ENCODE peak calls at places on chromosomes 7 and 10, in ten cellular contexts. V is dorsolateral prefrontal cortex; C is HEK293T; N is CD8-positive, alpha-beta T cell; U is lower lobe of right lung; H is NCI-H1092; A is ureter; D is astrocyte of the spinal cord; K is activated CD8-positive, alpha-beta memory T cell treated with anti-CD3 and anti-CD28 coated beads for 24 hours; P is stimulated activated CD4-positive, alpha-beta T cell treated with anti-CD3 and anti-CD28 coated beads, Interleukin-1b, Interleukin-23, amount 100 ng/mL, for 4 hours. M is an unnamed sample.

GRCh38 chr7:55080000-55080629 is 61.3 kb downstream of the EGFR start:
- DNase-seq in H (no peak), D (no peak), A (no peak), V (no peak), K (no peak), N (no peak), P (no peak), C (no peak), U (no peak), M (no peak)

GRCh38 chr10:69636626-69637550 is 6.8 kb downstream of the FAM241B start:
- DNase-seq in U (no peak), K (no peak), C (no peak), H (no peak), P (no peak), A (peak), V (peak), D (no peak), N (peak), M (peak)

GRCh38 chr7:13489386-13489785 is 500.1 kb downstream of the ETV1 start:
- DNase-seq in H (no peak), V (no peak), U (no peak), N (no peak), D (no peak), C (no peak), P (no peak), K (no peak), A (no peak), M (no peak)

GRCh38 chr7:123864012-123864411 is 19.0 kb downstream of the HYAL4 start:
- DNase-seq in H (no peak), V (no peak), P (no peak), N (no peak), C (no peak), D (no peak), U (no peak), K (no peak), A (no peak), M (peak)

GRCh38 chr7:99822731-99823718 is 4.8 kb upstream of the CYP3A43 start:
- DNase-seq in H (no peak), U (no peak), D (no peak), C (no peak), N (no peak), P (no peak), K (no peak), A (no peak), V (no peak), M (peak)

GRCh38 chr7:151893405-151893923 is 16.5 kb upstream of the PRKAG2 start:
- DNase-seq in C (no peak), U (no peak), V (no peak), A (no peak), D (no peak), N (no peak), K (no peak), P (no peak), H (no peak), M (no peak)

GRCh38 chr10:79229081-79229541 is 118.2 kb upstream of the PPIF start:
- DNase-seq in K (no peak), U (no peak), V (no peak), A (no peak), C (no peak), P (no peak), H (no peak), N (no peak), D (no peak), M (peak)

GRCh38 chr7:129739427-129739826 is 127.9 kb downstream of the NRF1 start:
- DNase-seq in P (no peak), H (no peak), U (no peak), V (no peak), K (no peak), D (peak), C (no peak), N (no peak), A (no peak), M (no peak)

GRCh38 chr7:8261711-8262695 is at the start of gene ICA1:
- DNase-seq in H (peak), D (peak), A (peak), K (peak), N (no peak), U (peak), V (peak), C (peak), P (no peak), M (peak)

GRCh38 chr10:131655101-131655849 is 245.5 kb upstream of the PPP2R2D start:
- DNase-seq in P (no peak), D (no peak), N (no peak), K (peak), C (no peak), H (no peak), V (no peak), A (no peak), U (no peak), M (no peak)

GRCh38 chr10:4120454-4120853 is 335.4 kb upstream of the KLF6 start:
- DNase-seq in K (no peak), N (no peak), V (no peak), P (no peak), A (no peak), H (no peak), C (no peak), U (no peak), D (no peak), M (no peak)

GRCh38 chr7:156692849-156693248 is 52.3 kb downstream of the RNF32 start:
- DNase-seq in V (no peak), H (no peak), K (no peak), D (no peak), P (no peak), C (no peak), N (no peak), U (no peak), A (no peak), M (no peak)

GRCh38 chr7:95320663-95321062 is 3.7 kb downstream of the PON1 start:
- DNase-seq in K (no peak), D (no peak), N (no peak), A (no peak), V (no peak), C (no peak), P (no peak), U (no peak), H (no peak), M (peak)

GRCh38 chr10:74365109-74365508 is 214.1 kb downstream of the ADK start:
- DNase-seq in K (no peak), V (no peak), N (no peak), H (no peak), U (no peak), P (no peak), C (no peak), D (no peak), A (no peak), M (no peak)

GRCh38 chr7:115211171-115211570 is 289.3 kb downstream of the MDFIC start:
- DNase-seq in U (no peak), C (no peak), A (no peak), K (no peak), D (no peak), H (no peak), N (no peak), V (no peak), P (no peak), M (no peak)

GRCh38 chr10:43899224-43899959 is 250.7 kb upstream of the ZNF32 start:
- DNase-seq in D (no peak), N (no peak), C (no peak), A (no peak), H (no peak), V (no peak), K (no peak), P (no peak), U (no peak), M (peak)

GRCh38 chr7:136884492-136884891 is 16.0 kb downstream of the CHRM2 start:
- DNase-seq in H (no peak), N (no peak), V (no peak), P (no peak), D (no peak), C (no peak), K (no peak), U (no peak), A (no peak), M (no peak)

GRCh38 chr10:88990528-88991160 is at the start of gene FAS:
- DNase-seq in N (peak), P (peak), V (peak), K (peak), D (peak), C (peak), A (peak), U (peak), H (no peak), M (peak)

GRCh38 chr7:108283252-108283651 is 153.1 kb upstream of the LAMB4 start:
- DNase-seq in V (no peak), K (no peak), N (no peak), A (no peak), U (no peak), H (no peak), P (no peak), C (no peak), D (no peak), M (no peak)

GRCh38 chr10:106242301-106242700 is 922.2 kb downstream of the SORCS1 start:
- DNase-seq in K (no peak), U (no peak), P (no peak), H (no peak), N (no peak), V (no peak), D (no peak), C (no peak), A (no peak), M (no peak)

GRCh38 chr7:18901351-18901750 is 216.1 kb downstream of the TWIST1 start:
- DNase-seq in U (no peak), C (no peak), A (no peak), D (no peak), P (no peak), H (no peak), N (no peak), K (no peak), V (no peak), M (no peak)

GRCh38 chr7:156460861-156461632 is 179.5 kb upstream of the RNF32 start:
- DNase-seq in P (no peak), U (no peak), V (no peak), A (no peak), N (no peak), K (peak), H (peak), C (no peak), D (no peak), M (no peak)

GRCh38 chr7:46156039-46156438 is 235.0 kb upstream of the IGFBP3 start:
- DNase-seq in K (no peak), C (no peak), N (no peak), U (no peak), V (no peak), A (no peak), P (no peak), D (no peak), H (no peak), M (no peak)

GRCh38 chr10:7625836-7626235 is 40.9 kb downstream of the ITIH5 start:
- DNase-seq in K (no peak), N (no peak), C (no peak), U (peak), H (no peak), P (no peak), V (no peak), A (no peak), D (no peak), M (no peak)

M was measured in small intestine.